ENCODE peak calls at places on chromosomes 1 and 21, in seven cellular contexts. One of them, this sample, is unnamed. For H3K4me1 and H3K36me3, the result is how much of the 10 kb centered on the place peaks cover.

GRCh38 chr1:162892916-162893714 is 32.1 kb upstream of the CCDC190 start:
- DNase-seq in heart right ventricle: no peak
- DNase-seq in esophagus squamous epithelium: no peak
- DNase-seq in right atrium auricular region: no peak
- DNase-seq in IMR-90: peak
- DNase-seq in OCI-LY7: no peak
- DNase-seq in CD8-positive, alpha-beta memory T cell: no peak
- DNase-seq in this sample: no peak

GRCh38 chr1:28668191-28668955 is at the start of gene GMEB1:
- DNase-seq in heart right ventricle: peak
- DNase-seq in esophagus squamous epithelium: peak
- DNase-seq in right atrium auricular region: peak
- DNase-seq in IMR-90: peak
- DNase-seq in OCI-LY7: peak
- DNase-seq in CD8-positive, alpha-beta memory T cell: peak
- DNase-seq in this sample: peak

GRCh38 chr1:40855513-40855912 is 6.7 kb downstream of the CITED4 start:
- DNase-seq in heart right ventricle: no peak
- DNase-seq in esophagus squamous epithelium: no peak
- DNase-seq in right atrium auricular region: no peak
- DNase-seq in IMR-90: no peak
- DNase-seq in OCI-LY7: no peak
- DNase-seq in CD8-positive, alpha-beta memory T cell: no peak
- DNase-seq in this sample: no peak

GRCh38 chr1:31576201-31576669 is at the start of gene TINAGL1:
- DNase-seq in heart right ventricle: peak
- DNase-seq in esophagus squamous epithelium: no peak
- DNase-seq in right atrium auricular region: peak
- DNase-seq in IMR-90: no peak
- DNase-seq in OCI-LY7: no peak
- DNase-seq in CD8-positive, alpha-beta memory T cell: no peak
- DNase-seq in this sample: no peak

GRCh38 chr21:38645282-38645681 is 147.0 kb upstream of the ERG start:
- DNase-seq in heart right ventricle: no peak
- DNase-seq in esophagus squamous epithelium: no peak
- DNase-seq in right atrium auricular region: no peak
- DNase-seq in IMR-90: peak
- DNase-seq in OCI-LY7: no peak
- DNase-seq in CD8-positive, alpha-beta memory T cell: no peak
- DNase-seq in this sample: no peak

GRCh38 chr1:98322966-98323365 is 338.6 kb upstream of the SNX7 start:
- DNase-seq in heart right ventricle: no peak
- DNase-seq in esophagus squamous epithelium: no peak
- DNase-seq in right atrium auricular region: no peak
- DNase-seq in IMR-90: peak
- DNase-seq in OCI-LY7: no peak
- DNase-seq in CD8-positive, alpha-beta memory T cell: no peak
- DNase-seq in this sample: no peak

GRCh38 chr1:162996261-162996660 is 72.9 kb upstream of the RGS4 start:
- DNase-seq in heart right ventricle: no peak
- DNase-seq in esophagus squamous epithelium: no peak
- DNase-seq in right atrium auricular region: no peak
- DNase-seq in IMR-90: peak
- DNase-seq in OCI-LY7: no peak
- DNase-seq in CD8-positive, alpha-beta memory T cell: no peak
- DNase-seq in this sample: no peak

GRCh38 chr1:161932668-161933067 is 91.0 kb downstream of the OLFML2B start:
- DNase-seq in heart right ventricle: peak
- DNase-seq in esophagus squamous epithelium: no peak
- DNase-seq in right atrium auricular region: peak
- DNase-seq in IMR-90: no peak
- DNase-seq in OCI-LY7: no peak
- DNase-seq in CD8-positive, alpha-beta memory T cell: no peak
- DNase-seq in this sample: no peak

GRCh38 chr1:160664573-160665051 is 17.8 kb upstream of the SLAMF1 start:
- DNase-seq in heart right ventricle: no peak
- DNase-seq in esophagus squamous epithelium: no peak
- DNase-seq in right atrium auricular region: no peak
- DNase-seq in IMR-90: no peak
- DNase-seq in OCI-LY7: peak
- DNase-seq in CD8-positive, alpha-beta memory T cell: peak
- DNase-seq in this sample: peak

GRCh38 chr1:40476924-40477679 is at the start of gene ZFP69:
- DNase-seq in heart right ventricle: peak
- DNase-seq in esophagus squamous epithelium: peak
- DNase-seq in right atrium auricular region: peak
- DNase-seq in IMR-90: peak
- DNase-seq in OCI-LY7: peak
- DNase-seq in CD8-positive, alpha-beta memory T cell: peak
- DNase-seq in this sample: peak

GRCh38 chr1:241482761-241483250 is 36.7 kb downstream of the FH start:
- DNase-seq in heart right ventricle: no peak
- DNase-seq in esophagus squamous epithelium: no peak
- DNase-seq in right atrium auricular region: no peak
- DNase-seq in IMR-90: peak
- DNase-seq in OCI-LY7: no peak
- DNase-seq in CD8-positive, alpha-beta memory T cell: no peak
- DNase-seq in this sample: no peak

GRCh38 chr1:82565546-82565945 is 764.8 kb downstream of the ADGRL2 start:
- DNase-seq in heart right ventricle: no peak
- DNase-seq in esophagus squamous epithelium: no peak
- DNase-seq in right atrium auricular region: no peak
- DNase-seq in IMR-90: peak
- DNase-seq in OCI-LY7: no peak
- DNase-seq in CD8-positive, alpha-beta memory T cell: no peak
- DNase-seq in this sample: no peak

GRCh38 chr1:240114222-240114621 is 22.5 kb downstream of the FMN2 start:
- DNase-seq in heart right ventricle: no peak
- DNase-seq in esophagus squamous epithelium: no peak
- DNase-seq in right atrium auricular region: no peak
- DNase-seq in IMR-90: no peak
- DNase-seq in OCI-LY7: no peak
- DNase-seq in CD8-positive, alpha-beta memory T cell: no peak
- DNase-seq in this sample: no peak

GRCh38 chr1:240122639-240123604 is 31.2 kb downstream of the FMN2 start:
- DNase-seq in heart right ventricle: no peak
- DNase-seq in esophagus squamous epithelium: no peak
- DNase-seq in right atrium auricular region: no peak
- DNase-seq in IMR-90: no peak
- DNase-seq in OCI-LY7: no peak
- DNase-seq in CD8-positive, alpha-beta memory T cell: no peak
- DNase-seq in this sample: no peak

GRCh38 chr1:240115831-240116230 is 24.1 kb downstream of the FMN2 start:
- DNase-seq in heart right ventricle: no peak
- DNase-seq in esophagus squamous epithelium: no peak
- DNase-seq in right atrium auricular region: no peak
- DNase-seq in IMR-90: no peak
- DNase-seq in OCI-LY7: no peak
- DNase-seq in CD8-positive, alpha-beta memory T cell: no peak
- DNase-seq in this sample: no peak

GRCh38 chr1:240117930-240118329 is 26.2 kb downstream of the FMN2 start:
- DNase-seq in heart right ventricle: no peak
- DNase-seq in esophagus squamous epithelium: no peak
- DNase-seq in right atrium auricular region: no peak
- DNase-seq in IMR-90: no peak
- DNase-seq in OCI-LY7: no peak
- DNase-seq in CD8-positive, alpha-beta memory T cell: no peak
- DNase-seq in this sample: no peak

GRCh38 chr1:240117202-240117769 is 25.6 kb downstream of the FMN2 start:
- DNase-seq in heart right ventricle: no peak
- DNase-seq in esophagus squamous epithelium: no peak
- DNase-seq in right atrium auricular region: no peak
- DNase-seq in IMR-90: no peak
- DNase-seq in OCI-LY7: no peak
- DNase-seq in CD8-positive, alpha-beta memory T cell: no peak
- DNase-seq in this sample: no peak
- H3K27ac ChIP-seq in heart right ventricle: no peak
- H3K27ac ChIP-seq in esophagus squamous epithelium: no peak
- H3K27ac ChIP-seq in right atrium auricular region: no peak
- H3K27ac ChIP-seq in IMR-90: no peak
- H3K27ac ChIP-seq in OCI-LY7: no peak
- H3K27ac ChIP-seq in CD8-positive, alpha-beta memory T cell: no peak
- H3K27ac ChIP-seq in this sample: no peak

GRCh38 chr1:153606194-153606593 is 6.7 kb downstream of the S100A16 start:
- DNase-seq in heart right ventricle: no peak
- DNase-seq in esophagus squamous epithelium: no peak
- DNase-seq in right atrium auricular region: no peak
- DNase-seq in IMR-90: no peak
- DNase-seq in OCI-LY7: no peak
- DNase-seq in CD8-positive, alpha-beta memory T cell: no peak
- DNase-seq in this sample: no peak
- H3K4me1 ChIP-seq in heart right ventricle: under half
- H3K4me1 ChIP-seq in esophagus squamous epithelium: under half
- H3K4me1 ChIP-seq in right atrium auricular region: under half
- H3K4me1 ChIP-seq in IMR-90: under half
- H3K4me1 ChIP-seq in OCI-LY7: under half
- H3K4me1 ChIP-seq in CD8-positive, alpha-beta memory T cell: under half
- H3K4me1 ChIP-seq in this sample: under half

GRCh38 chr1:165875171-165875570 is 47.8 kb downstream of the UCK2 start:
- DNase-seq in heart right ventricle: no peak
- DNase-seq in esophagus squamous epithelium: no peak
- DNase-seq in right atrium auricular region: no peak
- DNase-seq in IMR-90: no peak
- DNase-seq in OCI-LY7: no peak
- DNase-seq in CD8-positive, alpha-beta memory T cell: no peak
- DNase-seq in this sample: no peak

GRCh38 chr1:165876121-165876520 is 48.7 kb downstream of the UCK2 start:
- DNase-seq in heart right ventricle: no peak
- DNase-seq in esophagus squamous epithelium: no peak
- DNase-seq in right atrium auricular region: no peak
- DNase-seq in IMR-90: no peak
- DNase-seq in OCI-LY7: no peak
- DNase-seq in CD8-positive, alpha-beta memory T cell: no peak
- DNase-seq in this sample: no peak

GRCh38 chr1:165877940-165878556 is 50.6 kb downstream of the UCK2 start:
- DNase-seq in heart right ventricle: no peak
- DNase-seq in esophagus squamous epithelium: no peak
- DNase-seq in right atrium auricular region: no peak
- DNase-seq in IMR-90: no peak
- DNase-seq in OCI-LY7: peak
- DNase-seq in CD8-positive, alpha-beta memory T cell: no peak
- DNase-seq in this sample: no peak

GRCh38 chr1:165875604-165876003 is 48.2 kb downstream of the UCK2 start:
- DNase-seq in heart right ventricle: no peak
- DNase-seq in esophagus squamous epithelium: no peak
- DNase-seq in right atrium auricular region: no peak
- DNase-seq in IMR-90: no peak
- DNase-seq in OCI-LY7: no peak
- DNase-seq in CD8-positive, alpha-beta memory T cell: no peak
- DNase-seq in this sample: no peak

GRCh38 chr1:165877411-165877810 is 50.0 kb downstream of the UCK2 start:
- DNase-seq in heart right ventricle: no peak
- DNase-seq in esophagus squamous epithelium: no peak
- DNase-seq in right atrium auricular region: no peak
- DNase-seq in IMR-90: no peak
- DNase-seq in OCI-LY7: no peak
- DNase-seq in CD8-positive, alpha-beta memory T cell: no peak
- DNase-seq in this sample: no peak
- H3K36me3 ChIP-seq in heart right ventricle: under half
- H3K36me3 ChIP-seq in esophagus squamous epithelium: under half
- H3K36me3 ChIP-seq in right atrium auricular region: under half
- H3K36me3 ChIP-seq in IMR-90: under half
- H3K36me3 ChIP-seq in OCI-LY7: under half
- H3K36me3 ChIP-seq in CD8-positive, alpha-beta memory T cell: under half
- H3K36me3 ChIP-seq in this sample: under half

DNA sequence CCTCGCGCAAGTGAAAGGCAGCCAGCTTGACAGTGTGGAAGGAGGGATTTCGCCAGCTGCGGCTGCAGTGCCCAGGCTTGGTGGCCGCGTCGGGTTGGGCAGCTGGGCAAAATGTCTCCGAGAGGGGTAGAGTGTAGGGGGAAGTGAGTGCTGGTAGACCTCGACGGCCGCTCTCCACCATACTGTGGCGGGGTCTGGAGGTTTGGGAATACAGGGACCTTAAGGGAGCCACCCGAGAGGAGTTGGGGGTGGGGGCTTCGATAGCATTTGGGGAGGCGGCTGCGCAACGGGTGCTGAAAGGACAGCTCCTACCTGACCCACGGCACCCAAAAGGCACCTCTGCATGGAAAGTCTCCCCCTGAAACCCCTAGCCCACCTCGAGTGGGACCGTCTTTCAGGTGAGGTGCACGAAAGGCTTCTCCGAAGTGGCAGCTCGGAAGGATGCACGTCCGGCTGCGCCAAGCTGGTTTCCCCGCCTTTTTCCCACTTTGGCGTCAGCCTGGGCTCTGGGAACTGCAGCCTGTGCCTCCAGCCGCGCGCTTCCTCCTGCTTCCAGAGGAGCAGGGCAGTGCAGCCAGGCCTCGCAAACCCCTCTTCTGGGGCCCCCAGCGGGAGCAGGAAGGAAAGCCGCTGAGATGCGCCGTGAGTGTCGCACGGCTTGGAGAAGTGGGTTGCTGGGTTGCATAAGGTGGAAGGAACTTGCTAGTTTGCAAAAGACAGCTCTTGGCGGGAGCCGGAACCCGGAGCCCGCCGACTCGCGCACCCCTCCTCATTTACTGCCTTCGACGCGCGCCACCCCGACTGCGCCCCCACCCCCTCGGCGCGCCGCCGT is 526 bp upstream of the HMGN2 start:
- DNase-seq in heart right ventricle: peak
- DNase-seq in esophagus squamous epithelium: no peak
- DNase-seq in right atrium auricular region: peak
- DNase-seq in IMR-90: peak
- DNase-seq in OCI-LY7: no peak
- DNase-seq in CD8-positive, alpha-beta memory T cell: peak
- DNase-seq in this sample: no peak
- H3K27ac ChIP-seq in heart right ventricle: peak
- H3K27ac ChIP-seq in esophagus squamous epithelium: peak
- H3K27ac ChIP-seq in right atrium auricular region: peak
- H3K27ac ChIP-seq in IMR-90: peak
- H3K27ac ChIP-seq in OCI-LY7: peak
- H3K27ac ChIP-seq in CD8-positive, alpha-beta memory T cell: no peak
- H3K27ac ChIP-seq in this sample: peak

GRCh38 chr1:21347072-21347581 is 56.9 kb upstream of the ECE1 start:
- DNase-seq in heart right ventricle: no peak
- DNase-seq in esophagus squamous epithelium: no peak
- DNase-seq in right atrium auricular region: no peak
- DNase-seq in IMR-90: no peak
- DNase-seq in OCI-LY7: no peak
- DNase-seq in CD8-positive, alpha-beta memory T cell: no peak
- DNase-seq in this sample: no peak

GRCh38 chr1:21346304-21347071 is 56.2 kb upstream of the ECE1 start:
- DNase-seq in heart right ventricle: no peak
- DNase-seq in esophagus squamous epithelium: no peak
- DNase-seq in right atrium auricular region: no peak
- DNase-seq in IMR-90: no peak
- DNase-seq in OCI-LY7: no peak
- DNase-seq in CD8-positive, alpha-beta memory T cell: no peak
- DNase-seq in this sample: no peak

GRCh38 chr1:21342961-21343838 is 52.9 kb upstream of the ECE1 start:
- DNase-seq in heart right ventricle: no peak
- DNase-seq in esophagus squamous epithelium: no peak
- DNase-seq in right atrium auricular region: no peak
- DNase-seq in IMR-90: no peak
- DNase-seq in OCI-LY7: peak
- DNase-seq in CD8-positive, alpha-beta memory T cell: no peak
- DNase-seq in this sample: peak

GRCh38 chr1:21344098-21344749 is 54.0 kb upstream of the ECE1 start:
- DNase-seq in heart right ventricle: no peak
- DNase-seq in esophagus squamous epithelium: no peak
- DNase-seq in right atrium auricular region: no peak
- DNase-seq in IMR-90: no peak
- DNase-seq in OCI-LY7: no peak
- DNase-seq in CD8-positive, alpha-beta memory T cell: no peak
- DNase-seq in this sample: no peak

GRCh38 chr1:21344750-21345443 is 54.6 kb upstream of the ECE1 start:
- DNase-seq in heart right ventricle: no peak
- DNase-seq in esophagus squamous epithelium: no peak
- DNase-seq in right atrium auricular region: no peak
- DNase-seq in IMR-90: no peak
- DNase-seq in OCI-LY7: no peak
- DNase-seq in CD8-positive, alpha-beta memory T cell: no peak
- DNase-seq in this sample: peak
- H3K4me1 ChIP-seq in heart right ventricle: under half
- H3K4me1 ChIP-seq in esophagus squamous epithelium: under half
- H3K4me1 ChIP-seq in right atrium auricular region: half or more
- H3K4me1 ChIP-seq in IMR-90: under half
- H3K4me1 ChIP-seq in OCI-LY7: under half
- H3K4me1 ChIP-seq in CD8-positive, alpha-beta memory T cell: half or more
- H3K4me1 ChIP-seq in this sample: half or more